ENCODE peak calls at places on chromosome 20, in six cellular contexts. B is nephron progenitor cell, S is OCI-LY7, R is kidney epithelial cell, V is fibroblast of lung, A is cardiac muscle cell. M is an unnamed sample.

GRCh38 chr20:18007534-18008292 is 38.9 kb downstream of the MGME1 start:
- DNase-seq in B (no peak), S (no peak), R (no peak), V (peak), A (peak), M (no peak)

GRCh38 chr20:6101346-6101745 is 21.5 kb downstream of the FERMT1 start:
- DNase-seq in B (no peak), S (no peak), R (no peak), V (no peak), A (no peak), M (no peak)

GRCh38 chr20:2865630-2866029 is 7.7 kb upstream of the PTPRA start:
- DNase-seq in B (no peak), S (peak), R (no peak), V (no peak), A (no peak), M (no peak)

GRCh38 chr20:34712525-34713192 is 8.5 kb downstream of the TP53INP2 start:
- DNase-seq in B (no peak), S (no peak), R (no peak), V (no peak), A (no peak), M (no peak)

GRCh38 chr20:48178607-48179006 is 393.3 kb upstream of the SULF2 start:
- DNase-seq in B (no peak), S (no peak), R (no peak), V (no peak), A (no peak), M (no peak)

GRCh38 chr20:18645851-18646250 is 58.0 kb downstream of the DTD1 start:
- DNase-seq in B (no peak), S (no peak), R (no peak), V (no peak), A (no peak), M (no peak)

GRCh38 chr20:31572042-31572700 is 32.9 kb upstream of the ID1 start:
- DNase-seq in B (no peak), S (no peak), R (no peak), V (no peak), A (no peak), M (no peak)

GRCh38 chr20:37932919-37933318 is 30.0 kb downstream of the VSTM2L start:
- DNase-seq in B (no peak), S (no peak), R (no peak), V (no peak), A (no peak), M (no peak)

GRCh38 chr20:40008177-40008576 is 680.9 kb downstream of the MAFB start:
- DNase-seq in B (no peak), S (no peak), R (no peak), V (peak), A (no peak), M (no peak)

GRCh38 chr20:21047981-21048380 is 58.2 kb downstream of the LINC00237 start:
- DNase-seq in B (no peak), S (no peak), R (no peak), V (no peak), A (no peak), M (no peak)

GRCh38 chr20:60589624-60590023 is 631.4 kb downstream of the CDH26 start:
- DNase-seq in B (peak), S (peak), R (no peak), V (peak), A (no peak), M (no peak)

GRCh38 chr20:48156521-48156920 is 371.2 kb upstream of the SULF2 start:
- DNase-seq in B (no peak), S (no peak), R (no peak), V (no peak), A (no peak), M (no peak)

GRCh38 chr20:3702992-3703391 is 9.4 kb downstream of the SIGLEC1 start:
- DNase-seq in B (no peak), S (no peak), R (no peak), V (no peak), A (no peak), M (no peak)

GRCh38 chr20:38342196-38342595 is 4.1 kb upstream of the LBP start:
- DNase-seq in B (no peak), S (no peak), R (no peak), V (no peak), A (no peak), M (no peak)

GRCh38 chr20:17676942-17677341 is 5.1 kb downstream of the RRBP1 start:
- DNase-seq in B (no peak), S (no peak), R (no peak), V (no peak), A (peak), M (no peak)

GRCh38 chr20:37850724-37851123 is 52.2 kb upstream of the VSTM2L start:
- DNase-seq in B (no peak), S (no peak), R (no peak), V (peak), A (no peak), M (no peak)

GRCh38 chr20:17761612-17762011 is 61.8 kb downstream of the BANF2 start:
- DNase-seq in B (no peak), S (peak), R (no peak), V (no peak), A (peak), M (no peak)

GRCh38 chr20:63029358-63030121 is 22.8 kb upstream of the BHLHE23 start:
- DNase-seq in B (peak), S (peak), R (no peak), V (no peak), A (no peak), M (no peak)

GRCh38 chr20:35273449-35274171 is 4.3 kb downstream of the MMP24OS start:
- DNase-seq in B (no peak), S (peak), R (no peak), V (no peak), A (no peak), M (no peak)

GRCh38 chr20:31476648-31477220 is 1.6 kb downstream of the REM1 start:
- DNase-seq in B (no peak), S (no peak), R (no peak), V (no peak), A (peak), M (no peak)

GRCh38 chr20:54347216-54347833 is 128.1 kb upstream of the DOK5 start:
- DNase-seq in B (no peak), S (no peak), R (no peak), V (no peak), A (no peak), M (no peak)

GRCh38 chr20:5191829-5192569 is 65.2 kb downstream of the CDS2 start:
- DNase-seq in B (peak), S (peak), R (no peak), V (peak), A (peak), M (peak)

GRCh38 chr20:10306440-10307358 is 88.1 kb downstream of the SNAP25 start:
- DNase-seq in B (no peak), S (no peak), R (peak), V (peak), A (peak), M (no peak)

GRCh38 chr20:41668057-41668749 is 50.0 kb upstream of the CHD6 start:
- DNase-seq in B (no peak), S (no peak), R (no peak), V (no peak), A (no peak), M (no peak)

GRCh38 chr20:41669708-41670263 is 51.6 kb upstream of the CHD6 start:
- DNase-seq in B (no peak), S (no peak), R (no peak), V (no peak), A (peak), M (no peak)

GRCh38 chr20:41664584-41664983 is 46.4 kb upstream of the CHD6 start:
- DNase-seq in B (no peak), S (peak), R (no peak), V (peak), A (peak), M (peak)
- TF ChIP-seq CTCF in B (no peak), S (no peak), R (no peak), V (no peak), A (no peak), M (no peak)

DNA sequence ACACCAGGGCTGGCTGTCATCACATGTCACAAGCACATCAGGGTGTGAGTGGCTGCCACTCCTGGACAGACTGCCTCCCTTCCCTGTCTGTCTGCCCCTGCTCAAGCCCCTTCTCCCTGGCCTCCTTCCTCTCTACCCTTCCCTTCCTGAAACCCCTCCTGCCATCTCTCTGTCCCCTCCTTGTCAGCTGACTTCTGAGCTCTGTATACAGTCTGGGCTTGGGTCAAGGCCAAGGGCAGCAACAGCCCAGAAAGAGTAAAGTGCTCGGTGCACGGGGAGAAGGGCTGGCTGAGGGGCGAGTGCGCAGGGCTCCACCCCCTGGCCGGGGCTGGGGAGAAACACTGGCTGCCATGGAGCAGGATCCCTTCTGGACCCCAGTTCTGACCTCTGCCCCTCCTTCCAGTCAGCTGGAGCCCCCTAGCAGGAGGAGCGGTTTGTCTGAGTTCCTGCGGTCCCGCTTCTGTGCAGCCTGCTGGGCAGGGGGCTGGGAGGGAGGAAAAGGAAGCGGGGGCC is 2.0 kb downstream of the LKAAEAR1 start:
- DNase-seq in B (peak), S (no peak), R (no peak), V (no peak), A (no peak), M (no peak)
- TF ChIP-seq CTCF in B (no peak), S (peak), R (no peak), V (no peak), A (no peak), M (no peak)

GRCh38 chr20:50850721-50851286 is 55.9 kb downstream of the BCAS4 start:
- DNase-seq in B (no peak), S (peak), R (no peak), V (no peak), A (peak), M (no peak)
- TF ChIP-seq CTCF in B (no peak), S (peak), R (no peak), V (no peak), A (no peak), M (no peak)

GRCh38 chr20:1816384-1817381 is 78.5 kb upstream of the SIRPA start:
- DNase-seq in B (no peak), S (no peak), R (no peak), V (no peak), A (peak), M (no peak)

GRCh38 chr20:1817577-1818211 is 77.5 kb upstream of the SIRPA start:
- DNase-seq in B (no peak), S (no peak), R (no peak), V (no peak), A (no peak), M (no peak)

GRCh38 chr20:1819311-1820136 is 75.7 kb upstream of the SIRPA start:
- DNase-seq in B (no peak), S (no peak), R (no peak), V (no peak), A (no peak), M (no peak)

GRCh38 chr20:1818895-1819294 is 76.3 kb upstream of the SIRPA start:
- DNase-seq in B (no peak), S (no peak), R (no peak), V (no peak), A (no peak), M (no peak)

GRCh38 chr20:1818247-1818840 is 76.9 kb upstream of the SIRPA start:
- DNase-seq in B (no peak), S (no peak), R (no peak), V (no peak), A (no peak), M (no peak)
- TF ChIP-seq CTCF in B (no peak), S (no peak), R (no peak), V (no peak), A (no peak), M (no peak)

GRCh38 chr20:57921701-57922482 is 212.1 kb upstream of the PMEPA1 start:
- DNase-seq in B (no peak), S (no peak), R (no peak), V (no peak), A (no peak), M (no peak)
- TF ChIP-seq CTCF in B (no peak), S (no peak), R (no peak), V (no peak), A (no peak), M (no peak)

GRCh38 chr20:15491564-15491963 is 1081.7 kb downstream of the KIF16B start:
- DNase-seq in B (no peak), S (no peak), R (no peak), V (no peak), A (no peak), M (no peak)
- TF ChIP-seq CTCF in B (no peak), S (peak), R (peak), V (no peak), A (no peak), M (no peak)

GRCh38 chr20:53186630-53187029 is 214.5 kb downstream of the TSHZ2 start:
- DNase-seq in B (peak), S (no peak), R (no peak), V (no peak), A (no peak), M (no peak)
- TF ChIP-seq CTCF in B (peak), S (peak), R (no peak), V (no peak), A (no peak), M (no peak)